ENCODE peak calls at places on chromosomes 4 and X, in ten cellular contexts. One of them, this sample, is unnamed.

GRCh38 chrX:47143894-47144625 is 442 bp downstream of the NDUFB11 start:
- DNase-seq in endothelial cell of umbilical vein: no peak
- DNase-seq in fibroblast of the aortic adventitia: peak; percentile 38
- DNase-seq in RWPE2: no peak
- DNase-seq in stomach: no peak
- DNase-seq in lower lobe of right lung: peak; percentile 51
- DNase-seq in lung: no peak
- DNase-seq in GM12865: peak; percentile 61
- DNase-seq in OCI-LY7: no peak
- DNase-seq in astrocyte: peak; percentile 8
- DNase-seq in this sample: peak; percentile 27

GRCh38 chrX:13165747-13166146 is 121.3 kb upstream of the FAM9C start:
- DNase-seq in endothelial cell of umbilical vein: peak; percentile 58
- DNase-seq in fibroblast of the aortic adventitia: no peak
- DNase-seq in RWPE2: no peak
- DNase-seq in stomach: no peak
- DNase-seq in lower lobe of right lung: no peak
- DNase-seq in lung: no peak
- DNase-seq in GM12865: no peak
- DNase-seq in OCI-LY7: no peak
- DNase-seq in astrocyte: no peak
- DNase-seq in this sample: no peak

GRCh38 chr4:100190643-100191600 is 654 bp upstream of the DDIT4L start:
- DNase-seq in endothelial cell of umbilical vein: peak; percentile 39
- DNase-seq in fibroblast of the aortic adventitia: peak; percentile 70
- DNase-seq in RWPE2: no peak
- DNase-seq in stomach: no peak
- DNase-seq in lower lobe of right lung: no peak
- DNase-seq in lung: no peak
- DNase-seq in GM12865: no peak
- DNase-seq in OCI-LY7: no peak
- DNase-seq in astrocyte: no peak
- DNase-seq in this sample: peak; percentile 43

GRCh38 chr4:174262624-174263444 is 20.6 kb downstream of the FBXO8 start:
- DNase-seq in endothelial cell of umbilical vein: no peak
- DNase-seq in fibroblast of the aortic adventitia: no peak
- DNase-seq in RWPE2: no peak
- DNase-seq in stomach: no peak
- DNase-seq in lower lobe of right lung: no peak
- DNase-seq in lung: no peak
- DNase-seq in GM12865: no peak
- DNase-seq in OCI-LY7: no peak
- DNase-seq in astrocyte: no peak
- DNase-seq in this sample: no peak

GRCh38 chr4:110753461-110753860 is 130.6 kb upstream of the PITX2 start:
- DNase-seq in endothelial cell of umbilical vein: no peak
- DNase-seq in fibroblast of the aortic adventitia: peak; percentile 44
- DNase-seq in RWPE2: no peak
- DNase-seq in stomach: no peak
- DNase-seq in lower lobe of right lung: no peak
- DNase-seq in lung: no peak
- DNase-seq in GM12865: no peak
- DNase-seq in OCI-LY7: no peak
- DNase-seq in astrocyte: peak; percentile 30
- DNase-seq in this sample: peak; percentile 56

GRCh38 chrX:150696836-150697235 is 3.6 kb downstream of the MTMR1 start:
- DNase-seq in endothelial cell of umbilical vein: no peak
- DNase-seq in fibroblast of the aortic adventitia: no peak
- DNase-seq in RWPE2: no peak
- DNase-seq in stomach: no peak
- DNase-seq in lower lobe of right lung: no peak
- DNase-seq in lung: no peak
- DNase-seq in GM12865: no peak
- DNase-seq in OCI-LY7: peak; percentile 68
- DNase-seq in astrocyte: no peak
- DNase-seq in this sample: no peak

GRCh38 chr4:26871611-26872010 is 11.0 kb downstream of the STIM2 start:
- DNase-seq in endothelial cell of umbilical vein: no peak
- DNase-seq in fibroblast of the aortic adventitia: peak; percentile 76
- DNase-seq in RWPE2: no peak
- DNase-seq in stomach: no peak
- DNase-seq in lower lobe of right lung: no peak
- DNase-seq in lung: no peak
- DNase-seq in GM12865: no peak
- DNase-seq in OCI-LY7: no peak
- DNase-seq in astrocyte: peak; percentile 71
- DNase-seq in this sample: peak; percentile 65

GRCh38 chrX:96971812-96972211 is 88.1 kb downstream of the RPA4 start:
- DNase-seq in endothelial cell of umbilical vein: no peak
- DNase-seq in fibroblast of the aortic adventitia: no peak
- DNase-seq in RWPE2: no peak
- DNase-seq in stomach: no peak
- DNase-seq in lower lobe of right lung: no peak
- DNase-seq in lung: no peak
- DNase-seq in GM12865: peak; percentile 0
- DNase-seq in OCI-LY7: no peak
- DNase-seq in astrocyte: no peak
- DNase-seq in this sample: no peak

GRCh38 chr4:78788005-78788889 is 12.1 kb downstream of the BMP2K start:
- DNase-seq in endothelial cell of umbilical vein: no peak
- DNase-seq in fibroblast of the aortic adventitia: no peak
- DNase-seq in RWPE2: no peak
- DNase-seq in stomach: no peak
- DNase-seq in lower lobe of right lung: no peak
- DNase-seq in lung: no peak
- DNase-seq in GM12865: no peak
- DNase-seq in OCI-LY7: no peak
- DNase-seq in astrocyte: peak; percentile 49
- DNase-seq in this sample: no peak

GRCh38 chr4:121760205-121760604 is 4.8 kb downstream of the SMIM43 start:
- DNase-seq in endothelial cell of umbilical vein: no peak
- DNase-seq in fibroblast of the aortic adventitia: no peak
- DNase-seq in RWPE2: no peak
- DNase-seq in stomach: no peak
- DNase-seq in lower lobe of right lung: no peak
- DNase-seq in lung: no peak
- DNase-seq in GM12865: no peak
- DNase-seq in OCI-LY7: no peak
- DNase-seq in astrocyte: no peak
- DNase-seq in this sample: no peak

GRCh38 chr4:57080781-57081650 is 29.2 kb downstream of the IGFBP7 start:
- DNase-seq in endothelial cell of umbilical vein: peak; percentile 99
- DNase-seq in fibroblast of the aortic adventitia: peak; percentile 96
- DNase-seq in RWPE2: peak; percentile 66
- DNase-seq in stomach: no peak
- DNase-seq in lower lobe of right lung: no peak
- DNase-seq in lung: no peak
- DNase-seq in GM12865: peak; percentile 6
- DNase-seq in OCI-LY7: no peak
- DNase-seq in astrocyte: peak; percentile 100
- DNase-seq in this sample: peak; percentile 96

GRCh38 chr4:70838400-70838971 is 1.2 kb downstream of the GRSF1 start:
- DNase-seq in endothelial cell of umbilical vein: peak; percentile 29
- DNase-seq in fibroblast of the aortic adventitia: peak; percentile 36
- DNase-seq in RWPE2: no peak
- DNase-seq in stomach: no peak
- DNase-seq in lower lobe of right lung: no peak
- DNase-seq in lung: no peak
- DNase-seq in GM12865: no peak
- DNase-seq in OCI-LY7: no peak
- DNase-seq in astrocyte: peak; percentile 35
- DNase-seq in this sample: peak; percentile 25

DNA sequence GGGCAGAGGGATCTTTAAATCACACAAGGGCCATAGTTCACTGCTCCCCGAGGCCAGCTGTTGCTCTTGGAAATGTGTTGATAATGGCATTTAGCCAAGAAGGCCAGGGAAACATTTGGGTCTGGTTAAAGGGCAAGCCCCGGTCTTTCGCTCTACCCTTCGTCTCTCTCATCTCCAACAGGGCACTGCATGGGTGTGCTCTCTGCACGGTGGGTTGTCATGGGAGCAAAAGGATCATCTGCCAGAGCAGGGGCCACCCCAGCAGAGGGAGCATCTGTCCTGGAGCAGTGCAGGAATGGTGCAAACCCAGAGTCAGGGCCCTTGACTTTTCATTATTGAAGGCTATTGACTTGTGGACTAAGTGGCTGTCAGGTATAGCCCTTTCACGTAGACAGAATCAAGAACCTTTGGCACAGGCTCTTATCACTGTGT is 22.7 kb upstream of the PGRMC2 start:
- DNase-seq in endothelial cell of umbilical vein: no peak
- DNase-seq in fibroblast of the aortic adventitia: no peak
- DNase-seq in RWPE2: no peak
- DNase-seq in stomach: no peak
- DNase-seq in lower lobe of right lung: no peak
- DNase-seq in lung: no peak
- DNase-seq in GM12865: no peak
- DNase-seq in OCI-LY7: no peak
- DNase-seq in astrocyte: no peak
- DNase-seq in this sample: no peak
- TF ChIP-seq CTCF in endothelial cell of umbilical vein: no peak
- TF ChIP-seq CTCF in fibroblast of the aortic adventitia: no peak
- TF ChIP-seq CTCF in RWPE2: no peak
- TF ChIP-seq CTCF in stomach: no peak
- TF ChIP-seq CTCF in lower lobe of right lung: no peak
- TF ChIP-seq CTCF in lung: no peak
- TF ChIP-seq CTCF in GM12865: no peak
- TF ChIP-seq CTCF in OCI-LY7: no peak
- TF ChIP-seq CTCF in astrocyte: no peak
- TF ChIP-seq CTCF in this sample: peak; percentile 22

GRCh38 chr4:139633661-139634060 is 32.0 kb upstream of the MGST2 start:
- DNase-seq in endothelial cell of umbilical vein: peak; percentile 29
- DNase-seq in fibroblast of the aortic adventitia: peak; percentile 57
- DNase-seq in RWPE2: no peak
- DNase-seq in stomach: peak; percentile 41
- DNase-seq in lower lobe of right lung: no peak
- DNase-seq in lung: no peak
- DNase-seq in GM12865: no peak
- DNase-seq in OCI-LY7: no peak
- DNase-seq in astrocyte: no peak
- DNase-seq in this sample: peak; percentile 29

GRCh38 chr4:139630991-139631390 is 34.6 kb upstream of the MGST2 start:
- DNase-seq in endothelial cell of umbilical vein: no peak
- DNase-seq in fibroblast of the aortic adventitia: no peak
- DNase-seq in RWPE2: no peak
- DNase-seq in stomach: no peak
- DNase-seq in lower lobe of right lung: no peak
- DNase-seq in lung: no peak
- DNase-seq in GM12865: no peak
- DNase-seq in OCI-LY7: no peak
- DNase-seq in astrocyte: no peak
- DNase-seq in this sample: no peak

GRCh38 chr4:139629761-139630160 is 35.9 kb upstream of the MGST2 start:
- DNase-seq in endothelial cell of umbilical vein: no peak
- DNase-seq in fibroblast of the aortic adventitia: no peak
- DNase-seq in RWPE2: no peak
- DNase-seq in stomach: no peak
- DNase-seq in lower lobe of right lung: no peak
- DNase-seq in lung: no peak
- DNase-seq in GM12865: no peak
- DNase-seq in OCI-LY7: no peak
- DNase-seq in astrocyte: no peak
- DNase-seq in this sample: no peak

GRCh38 chr4:139635966-139636365 is 29.7 kb upstream of the MGST2 start:
- DNase-seq in endothelial cell of umbilical vein: no peak
- DNase-seq in fibroblast of the aortic adventitia: no peak
- DNase-seq in RWPE2: no peak
- DNase-seq in stomach: no peak
- DNase-seq in lower lobe of right lung: no peak
- DNase-seq in lung: no peak
- DNase-seq in GM12865: no peak
- DNase-seq in OCI-LY7: no peak
- DNase-seq in astrocyte: no peak
- DNase-seq in this sample: no peak

GRCh38 chr4:139633195-139633594 is 32.4 kb upstream of the MGST2 start:
- DNase-seq in endothelial cell of umbilical vein: no peak
- DNase-seq in fibroblast of the aortic adventitia: no peak
- DNase-seq in RWPE2: no peak
- DNase-seq in stomach: no peak
- DNase-seq in lower lobe of right lung: no peak
- DNase-seq in lung: no peak
- DNase-seq in GM12865: no peak
- DNase-seq in OCI-LY7: no peak
- DNase-seq in astrocyte: no peak
- DNase-seq in this sample: no peak
- H3K4me3 ChIP-seq in endothelial cell of umbilical vein: no peak overlapping the region
- H3K4me3 ChIP-seq in fibroblast of the aortic adventitia: peak overlapping the region; percentile 35
- H3K4me3 ChIP-seq in RWPE2: no peak overlapping the region
- H3K4me3 ChIP-seq in stomach: peak overlapping the region; percentile 46
- H3K4me3 ChIP-seq in lower lobe of right lung: peak overlapping the region; percentile 23
- H3K4me3 ChIP-seq in lung: no peak overlapping the region
- H3K4me3 ChIP-seq in GM12865: no peak overlapping the region
- H3K4me3 ChIP-seq in OCI-LY7: no peak overlapping the region
- H3K4me3 ChIP-seq in astrocyte: no peak overlapping the region
- H3K4me3 ChIP-seq in this sample: no peak overlapping the region

GRCh38 chr4:13953083-13953482 is 325.6 kb upstream of the BOD1L1 start:
- DNase-seq in endothelial cell of umbilical vein: no peak
- DNase-seq in fibroblast of the aortic adventitia: no peak
- DNase-seq in RWPE2: no peak
- DNase-seq in stomach: no peak
- DNase-seq in lower lobe of right lung: no peak
- DNase-seq in lung: no peak
- DNase-seq in GM12865: no peak
- DNase-seq in OCI-LY7: no peak
- DNase-seq in astrocyte: no peak
- DNase-seq in this sample: no peak
- TF ChIP-seq CTCF in endothelial cell of umbilical vein: no peak
- TF ChIP-seq CTCF in fibroblast of the aortic adventitia: no peak
- TF ChIP-seq CTCF in RWPE2: no peak
- TF ChIP-seq CTCF in stomach: no peak
- TF ChIP-seq CTCF in lower lobe of right lung: no peak
- TF ChIP-seq CTCF in lung: no peak
- TF ChIP-seq CTCF in GM12865: no peak
- TF ChIP-seq CTCF in OCI-LY7: no peak
- TF ChIP-seq CTCF in astrocyte: no peak
- TF ChIP-seq CTCF in this sample: no peak

DNA sequence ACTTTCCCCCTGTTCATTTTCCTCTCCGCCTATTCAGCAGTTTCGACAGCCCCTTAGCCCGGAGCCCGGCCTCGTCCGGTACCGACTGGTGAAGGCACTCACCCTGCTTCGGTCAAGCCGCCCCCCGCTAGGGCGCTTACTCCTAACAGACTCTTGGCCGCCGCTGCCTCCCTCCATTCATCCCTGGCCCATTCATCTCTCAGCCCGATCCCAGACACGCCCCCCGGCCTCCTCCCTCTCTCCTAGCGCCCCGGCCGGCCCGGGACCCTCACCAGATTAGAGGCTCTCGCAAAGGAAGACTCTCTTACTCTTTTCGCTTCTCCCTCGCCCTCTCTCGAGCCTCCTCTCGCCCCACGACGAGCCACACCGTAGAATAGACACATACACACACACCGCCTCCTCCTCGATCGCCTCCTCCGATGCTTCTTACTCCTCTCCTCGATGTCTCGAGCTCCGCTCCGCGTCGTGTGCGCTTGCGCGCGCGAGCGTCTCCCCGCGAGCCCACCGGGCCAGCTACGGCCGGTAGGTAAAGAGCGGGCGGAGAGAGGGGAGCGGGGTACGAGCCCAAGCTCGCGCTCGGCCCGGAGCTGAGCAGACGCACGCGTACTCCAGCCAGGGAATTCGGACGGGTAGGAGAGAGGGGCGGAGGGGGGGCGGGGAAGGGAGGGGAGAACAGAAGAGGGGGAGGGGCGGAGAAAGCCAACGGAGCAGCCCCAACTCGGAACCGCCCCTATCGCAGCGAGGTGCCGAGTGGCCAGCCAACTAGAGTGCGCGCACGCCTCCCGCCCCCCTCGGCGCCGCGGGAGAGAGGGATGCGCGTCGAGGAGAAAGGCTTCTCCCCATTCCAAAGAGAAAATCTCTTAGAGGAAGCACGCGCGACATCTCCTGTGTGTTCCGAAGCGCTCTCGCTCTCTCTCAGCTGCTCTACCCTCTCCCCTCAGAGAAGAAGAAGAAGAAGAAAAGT is at the start of gene WNK3:
- DNase-seq in endothelial cell of umbilical vein: peak; percentile 69
- DNase-seq in fibroblast of the aortic adventitia: peak; percentile 14
- DNase-seq in RWPE2: peak; percentile 80
- DNase-seq in stomach: peak; percentile 63
- DNase-seq in lower lobe of right lung: peak; percentile 68
- DNase-seq in lung: peak; percentile 51
- DNase-seq in GM12865: no peak
- DNase-seq in OCI-LY7: no peak
- DNase-seq in astrocyte: peak; percentile 59
- DNase-seq in this sample: peak; percentile 37
- H3K4me3 ChIP-seq in endothelial cell of umbilical vein: peak within 1 kb of the TSS; percentile 18
- H3K4me3 ChIP-seq in fibroblast of the aortic adventitia: peak within 1 kb of the TSS; percentile 51
- H3K4me3 ChIP-seq in RWPE2: peak within 1 kb of the TSS; percentile 47
- H3K4me3 ChIP-seq in stomach: peak within 1 kb of the TSS; percentile 53
- H3K4me3 ChIP-seq in lower lobe of right lung: peak within 1 kb of the TSS; percentile 52
- H3K4me3 ChIP-seq in lung: peak within 1 kb of the TSS; percentile 32
- H3K4me3 ChIP-seq in GM12865: no peak within 1 kb of the TSS
- H3K4me3 ChIP-seq in OCI-LY7: no peak within 1 kb of the TSS
- H3K4me3 ChIP-seq in astrocyte: peak within 1 kb of the TSS; percentile 72
- H3K4me3 ChIP-seq in this sample: peak within 1 kb of the TSS; percentile 57